ENCODE peak calls at places on chromosome 2, in six cellular contexts. One of them, this sample, is unnamed.

GRCh38 chr2:217142649-217143266 is 282.9 kb upstream of the TNP1 start:
- DNase-seq in epithelial cell of esophagus: peak
- DNase-seq in left ventricle myocardium inferior: no peak
- DNase-seq in astrocyte of the cerebellum: no peak
- DNase-seq in OCI-LY7: peak
- DNase-seq in gastrocnemius medialis: no peak
- DNase-seq in this sample: no peak

GRCh38 chr2:60216452-60216995 is 336.9 kb downstream of the BCL11A start:
- DNase-seq in gastrocnemius medialis: no peak
- DNase-seq in left ventricle myocardium inferior: no peak
- DNase-seq in epithelial cell of esophagus: peak
- DNase-seq in OCI-LY7: no peak
- DNase-seq in astrocyte of the cerebellum: no peak
- DNase-seq in this sample: no peak

GRCh38 chr2:109396338-109397180 is 217.2 kb downstream of the SEPTIN10 start:
- DNase-seq in epithelial cell of esophagus: no peak
- DNase-seq in astrocyte of the cerebellum: no peak
- DNase-seq in gastrocnemius medialis: no peak
- DNase-seq in left ventricle myocardium inferior: no peak
- DNase-seq in OCI-LY7: no peak
- DNase-seq in this sample: no peak

GRCh38 chr2:36781907-36782635 is 85.6 kb downstream of the VIT start:
- DNase-seq in OCI-LY7: no peak
- DNase-seq in gastrocnemius medialis: no peak
- DNase-seq in astrocyte of the cerebellum: no peak
- DNase-seq in left ventricle myocardium inferior: no peak
- DNase-seq in epithelial cell of esophagus: no peak
- DNase-seq in this sample: no peak

GRCh38 chr2:19474128-19474527 is 115.7 kb upstream of the OSR1 start:
- DNase-seq in gastrocnemius medialis: peak
- DNase-seq in epithelial cell of esophagus: peak
- DNase-seq in OCI-LY7: no peak
- DNase-seq in left ventricle myocardium inferior: no peak
- DNase-seq in astrocyte of the cerebellum: peak
- DNase-seq in this sample: peak

GRCh38 chr2:207819021-207819687 is 49.4 kb upstream of the FZD5 start:
- DNase-seq in gastrocnemius medialis: no peak
- DNase-seq in astrocyte of the cerebellum: no peak
- DNase-seq in epithelial cell of esophagus: no peak
- DNase-seq in OCI-LY7: no peak
- DNase-seq in left ventricle myocardium inferior: no peak
- DNase-seq in this sample: no peak

GRCh38 chr2:7725132-7725849 is 808.1 kb downstream of the RNF144A start:
- DNase-seq in gastrocnemius medialis: no peak
- DNase-seq in astrocyte of the cerebellum: peak
- DNase-seq in left ventricle myocardium inferior: no peak
- DNase-seq in epithelial cell of esophagus: peak
- DNase-seq in OCI-LY7: peak
- DNase-seq in this sample: no peak

GRCh38 chr2:70360661-70361316 is 58.9 kb upstream of the FAM136A start:
- DNase-seq in astrocyte of the cerebellum: no peak
- DNase-seq in OCI-LY7: no peak
- DNase-seq in left ventricle myocardium inferior: no peak
- DNase-seq in epithelial cell of esophagus: peak
- DNase-seq in gastrocnemius medialis: no peak
- DNase-seq in this sample: no peak

GRCh38 chr2:184599875-184600227 is 1.5 kb downstream of the ZNF804A start:
- DNase-seq in left ventricle myocardium inferior: no peak
- DNase-seq in astrocyte of the cerebellum: no peak
- DNase-seq in epithelial cell of esophagus: no peak
- DNase-seq in gastrocnemius medialis: no peak
- DNase-seq in OCI-LY7: peak
- DNase-seq in this sample: no peak

GRCh38 chr2:102736607-102737409 is 25.0 kb upstream of the TMEM182 start:
- DNase-seq in epithelial cell of esophagus: peak
- DNase-seq in OCI-LY7: peak
- DNase-seq in gastrocnemius medialis: peak
- DNase-seq in left ventricle myocardium inferior: peak
- DNase-seq in astrocyte of the cerebellum: peak
- DNase-seq in this sample: peak

GRCh38 chr2:72932045-72932444 is 14.7 kb downstream of the EMX1 start:
- DNase-seq in astrocyte of the cerebellum: no peak
- DNase-seq in left ventricle myocardium inferior: no peak
- DNase-seq in epithelial cell of esophagus: peak
- DNase-seq in gastrocnemius medialis: no peak
- DNase-seq in OCI-LY7: no peak
- DNase-seq in this sample: no peak

GRCh38 chr2:39362595-39362994 is 74.5 kb downstream of the MAP4K3 start:
- DNase-seq in astrocyte of the cerebellum: no peak
- DNase-seq in epithelial cell of esophagus: no peak
- DNase-seq in left ventricle myocardium inferior: no peak
- DNase-seq in gastrocnemius medialis: no peak
- DNase-seq in OCI-LY7: no peak
- DNase-seq in this sample: no peak

GRCh38 chr2:136980303-136980702 is 215.0 kb downstream of the THSD7B start:
- DNase-seq in gastrocnemius medialis: no peak
- DNase-seq in left ventricle myocardium inferior: no peak
- DNase-seq in epithelial cell of esophagus: no peak
- DNase-seq in OCI-LY7: no peak
- DNase-seq in astrocyte of the cerebellum: no peak
- DNase-seq in this sample: no peak

GRCh38 chr2:164542584-164543021 is 78.7 kb downstream of the GRB14 start:
- DNase-seq in epithelial cell of esophagus: peak
- DNase-seq in gastrocnemius medialis: no peak
- DNase-seq in OCI-LY7: no peak
- DNase-seq in left ventricle myocardium inferior: no peak
- DNase-seq in astrocyte of the cerebellum: peak
- DNase-seq in this sample: no peak

GRCh38 chr2:184596819-184597411 is 1.4 kb upstream of the ZNF804A start:
- DNase-seq in epithelial cell of esophagus: peak
- DNase-seq in OCI-LY7: peak
- DNase-seq in astrocyte of the cerebellum: no peak
- DNase-seq in left ventricle myocardium inferior: no peak
- DNase-seq in gastrocnemius medialis: no peak
- DNase-seq in this sample: no peak

GRCh38 chr2:218398437-218399390 is 954 bp upstream of the CTDSP1 start:
- DNase-seq in epithelial cell of esophagus: peak
- DNase-seq in OCI-LY7: peak
- DNase-seq in left ventricle myocardium inferior: peak
- DNase-seq in astrocyte of the cerebellum: no peak
- DNase-seq in gastrocnemius medialis: peak
- DNase-seq in this sample: peak

GRCh38 chr2:189037518-189037917 is 63.3 kb downstream of the COL3A1 start:
- DNase-seq in left ventricle myocardium inferior: no peak
- DNase-seq in astrocyte of the cerebellum: peak
- DNase-seq in OCI-LY7: no peak
- DNase-seq in epithelial cell of esophagus: peak
- DNase-seq in gastrocnemius medialis: no peak
- DNase-seq in this sample: no peak

GRCh38 chr2:78304678-78305077 is 720.8 kb upstream of the REG3G start:
- DNase-seq in left ventricle myocardium inferior: no peak
- DNase-seq in gastrocnemius medialis: no peak
- DNase-seq in OCI-LY7: no peak
- DNase-seq in epithelial cell of esophagus: no peak
- DNase-seq in astrocyte of the cerebellum: peak
- DNase-seq in this sample: no peak

GRCh38 chr2:206527153-206527552 is 83.8 kb downstream of the ADAM23 start:
- DNase-seq in epithelial cell of esophagus: peak
- DNase-seq in OCI-LY7: no peak
- DNase-seq in left ventricle myocardium inferior: no peak
- DNase-seq in gastrocnemius medialis: no peak
- DNase-seq in astrocyte of the cerebellum: no peak
- DNase-seq in this sample: no peak

GRCh38 chr2:145344076-145344724 is 824.3 kb upstream of the ZEB2 start:
- DNase-seq in gastrocnemius medialis: no peak
- DNase-seq in left ventricle myocardium inferior: no peak
- DNase-seq in astrocyte of the cerebellum: peak
- DNase-seq in OCI-LY7: no peak
- DNase-seq in epithelial cell of esophagus: no peak
- DNase-seq in this sample: no peak

GRCh38 chr2:238974061-238974460 is 126.2 kb downstream of the TWIST2 start:
- DNase-seq in astrocyte of the cerebellum: no peak
- DNase-seq in gastrocnemius medialis: no peak
- DNase-seq in epithelial cell of esophagus: peak
- DNase-seq in left ventricle myocardium inferior: no peak
- DNase-seq in OCI-LY7: no peak
- DNase-seq in this sample: no peak

GRCh38 chr2:232683368-232683767 is 13.8 kb upstream of the GIGYF2 start:
- DNase-seq in left ventricle myocardium inferior: no peak
- DNase-seq in astrocyte of the cerebellum: no peak
- DNase-seq in gastrocnemius medialis: no peak
- DNase-seq in OCI-LY7: no peak
- DNase-seq in epithelial cell of esophagus: no peak
- DNase-seq in this sample: no peak

GRCh38 chr2:168534926-168535325 is 78.9 kb downstream of the CERS6 start:
- DNase-seq in astrocyte of the cerebellum: no peak
- DNase-seq in left ventricle myocardium inferior: no peak
- DNase-seq in OCI-LY7: no peak
- DNase-seq in epithelial cell of esophagus: no peak
- DNase-seq in gastrocnemius medialis: no peak
- DNase-seq in this sample: no peak

GRCh38 chr2:210443527-210443926 is 33.0 kb downstream of the LANCL1 start:
- DNase-seq in OCI-LY7: no peak
- DNase-seq in left ventricle myocardium inferior: no peak
- DNase-seq in astrocyte of the cerebellum: no peak
- DNase-seq in gastrocnemius medialis: no peak
- DNase-seq in epithelial cell of esophagus: no peak
- DNase-seq in this sample: no peak

GRCh38 chr2:69510204-69510603 is 73.0 kb upstream of the NFU1 start:
- DNase-seq in gastrocnemius medialis: no peak
- DNase-seq in left ventricle myocardium inferior: no peak
- DNase-seq in epithelial cell of esophagus: no peak
- DNase-seq in astrocyte of the cerebellum: no peak
- DNase-seq in OCI-LY7: no peak
- DNase-seq in this sample: no peak

GRCh38 chr2:209269024-209269423 is 154.8 kb upstream of the MAP2 start:
- DNase-seq in gastrocnemius medialis: no peak
- DNase-seq in epithelial cell of esophagus: no peak
- DNase-seq in OCI-LY7: no peak
- DNase-seq in astrocyte of the cerebellum: no peak
- DNase-seq in left ventricle myocardium inferior: no peak
- DNase-seq in this sample: no peak

GRCh38 chr2:120973196-120973595 is 237.5 kb downstream of the GLI2 start:
- DNase-seq in OCI-LY7: no peak
- DNase-seq in left ventricle myocardium inferior: no peak
- DNase-seq in astrocyte of the cerebellum: no peak
- DNase-seq in gastrocnemius medialis: no peak
- DNase-seq in epithelial cell of esophagus: no peak
- DNase-seq in this sample: no peak

GRCh38 chr2:130302164-130302886 is 40.4 kb upstream of the IMP4 start:
- DNase-seq in gastrocnemius medialis: no peak
- DNase-seq in left ventricle myocardium inferior: no peak
- DNase-seq in astrocyte of the cerebellum: no peak
- DNase-seq in OCI-LY7: no peak
- DNase-seq in epithelial cell of esophagus: no peak
- DNase-seq in this sample: no peak

GRCh38 chr2:199596549-199596948 is 138.8 kb upstream of the SATB2 start:
- DNase-seq in astrocyte of the cerebellum: no peak
- DNase-seq in left ventricle myocardium inferior: no peak
- DNase-seq in gastrocnemius medialis: no peak
- DNase-seq in epithelial cell of esophagus: peak
- DNase-seq in OCI-LY7: peak
- DNase-seq in this sample: no peak

GRCh38 chr2:131431336-131431735 is 44.6 kb upstream of the TUBA3D start:
- DNase-seq in epithelial cell of esophagus: no peak
- DNase-seq in left ventricle myocardium inferior: no peak
- DNase-seq in gastrocnemius medialis: no peak
- DNase-seq in astrocyte of the cerebellum: no peak
- DNase-seq in OCI-LY7: no peak
- DNase-seq in this sample: no peak

GRCh38 chr2:199999166-199999565 is 43.8 kb downstream of the MAIP1 start:
- DNase-seq in OCI-LY7: no peak
- DNase-seq in left ventricle myocardium inferior: no peak
- DNase-seq in gastrocnemius medialis: no peak
- DNase-seq in epithelial cell of esophagus: peak
- DNase-seq in astrocyte of the cerebellum: no peak
- DNase-seq in this sample: no peak

GRCh38 chr2:38033651-38034050 is 42.3 kb downstream of the CYP1B1 start:
- DNase-seq in gastrocnemius medialis: no peak
- DNase-seq in OCI-LY7: no peak
- DNase-seq in epithelial cell of esophagus: no peak
- DNase-seq in left ventricle myocardium inferior: no peak
- DNase-seq in astrocyte of the cerebellum: no peak
- DNase-seq in this sample: no peak
- TF ChIP-seq CTCF in gastrocnemius medialis: no peak
- TF ChIP-seq CTCF in OCI-LY7: no peak
- TF ChIP-seq CTCF in epithelial cell of esophagus: no peak
- TF ChIP-seq CTCF in left ventricle myocardium inferior: no peak
- TF ChIP-seq CTCF in astrocyte of the cerebellum: no peak
- TF ChIP-seq CTCF in this sample: no peak

DNA sequence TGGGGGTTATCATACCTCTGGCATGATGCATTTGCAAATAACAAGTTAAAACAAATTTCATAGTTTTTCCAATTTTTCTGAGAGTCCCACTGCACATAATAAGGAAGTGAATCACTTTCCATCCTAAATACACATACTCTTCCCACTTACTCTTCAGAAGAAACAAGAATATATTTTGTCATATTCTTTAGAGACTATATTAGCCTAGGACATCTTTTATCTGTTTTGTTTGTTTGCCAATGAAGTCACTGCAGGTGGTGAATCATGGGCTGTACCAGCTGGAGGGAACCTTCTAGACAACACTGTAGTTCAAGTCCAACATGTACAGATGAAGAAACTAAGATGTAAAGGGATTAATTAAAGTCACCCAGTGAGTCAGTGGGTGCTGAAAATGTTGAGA is 116.8 kb downstream of the XIRP2 start:
- DNase-seq in OCI-LY7: no peak
- DNase-seq in astrocyte of the cerebellum: no peak
- DNase-seq in epithelial cell of esophagus: peak
- DNase-seq in gastrocnemius medialis: no peak
- DNase-seq in left ventricle myocardium inferior: no peak
- DNase-seq in this sample: no peak
- TF ChIP-seq CTCF in OCI-LY7: no peak
- TF ChIP-seq CTCF in astrocyte of the cerebellum: no peak
- TF ChIP-seq CTCF in epithelial cell of esophagus: no peak
- TF ChIP-seq CTCF in gastrocnemius medialis: no peak
- TF ChIP-seq CTCF in left ventricle myocardium inferior: no peak
- TF ChIP-seq CTCF in this sample: no peak

DNA sequence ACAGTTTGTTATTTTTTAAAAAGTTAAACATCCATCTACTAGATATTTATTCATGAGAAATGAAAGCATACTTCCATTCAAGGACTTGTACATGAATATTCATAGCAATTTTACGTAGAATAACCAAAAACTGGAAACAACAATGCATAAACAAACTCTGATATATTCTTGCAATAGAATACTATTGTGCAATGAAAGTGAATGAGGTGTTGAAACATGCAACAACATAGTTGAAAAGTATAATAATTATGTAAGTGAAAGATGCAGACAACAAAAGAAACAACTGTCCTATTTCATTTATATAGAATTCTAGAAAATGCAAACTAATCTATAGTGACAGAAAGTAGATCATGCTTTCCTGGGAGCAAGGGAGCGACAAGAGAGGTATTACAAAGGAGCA is 206.6 kb upstream of the KLHL29 start:
- DNase-seq in OCI-LY7: no peak
- DNase-seq in astrocyte of the cerebellum: no peak
- DNase-seq in epithelial cell of esophagus: no peak
- DNase-seq in left ventricle myocardium inferior: no peak
- DNase-seq in gastrocnemius medialis: no peak
- DNase-seq in this sample: no peak
- TF ChIP-seq CTCF in OCI-LY7: no peak
- TF ChIP-seq CTCF in astrocyte of the cerebellum: no peak
- TF ChIP-seq CTCF in epithelial cell of esophagus: no peak
- TF ChIP-seq CTCF in left ventricle myocardium inferior: no peak
- TF ChIP-seq CTCF in gastrocnemius medialis: no peak
- TF ChIP-seq CTCF in this sample: no peak

GRCh38 chr2:146451972-146452371 is 1392.9 kb upstream of the ACVR2A start:
- DNase-seq in gastrocnemius medialis: no peak
- DNase-seq in epithelial cell of esophagus: peak
- DNase-seq in astrocyte of the cerebellum: no peak
- DNase-seq in OCI-LY7: no peak
- DNase-seq in left ventricle myocardium inferior: no peak
- DNase-seq in this sample: no peak
- TF ChIP-seq CTCF in gastrocnemius medialis: no peak
- TF ChIP-seq CTCF in epithelial cell of esophagus: no peak
- TF ChIP-seq CTCF in astrocyte of the cerebellum: no peak
- TF ChIP-seq CTCF in OCI-LY7: no peak
- TF ChIP-seq CTCF in left ventricle myocardium inferior: no peak
- TF ChIP-seq CTCF in this sample: no peak

This sample was measured in GM13976.